ENCODE peak calls at places on chromosomes 4 and X, in eight cellular contexts. E is NAMALWA, K is kidney glomerular epithelial cell, M is cardiac fibroblast, I is HS-27A, Q is RCC 7860, D is psoas muscle, F is PC-3. W is an unnamed sample.

GRCh38 chrX:53223068-53223693 is 1.8 kb downstream of the KDM5C start:
- DNase-seq in E (no peak), K (no peak), M (peak), I (no peak), Q (no peak), D (no peak), F (peak), W (peak)

GRCh38 chr4:7044415-7044930 is 1.3 kb downstream of the TADA2B start:
- DNase-seq in E (no peak), K (no peak), M (no peak), I (no peak), Q (no peak), D (no peak), F (no peak), W (no peak)

GRCh38 chrX:12999422-12999821 is 24.5 kb downstream of the TMSB4X start:
- DNase-seq in E (peak), K (no peak), M (no peak), I (no peak), Q (no peak), D (no peak), F (no peak), W (no peak)

GRCh38 chr4:113960684-113961321 is 18.6 kb downstream of the ARSJ start:
- DNase-seq in E (no peak), K (no peak), M (no peak), I (no peak), Q (no peak), D (no peak), F (no peak), W (no peak)

GRCh38 chr4:41156574-41156973 is 57.8 kb downstream of the APBB2 start:
- DNase-seq in E (no peak), K (no peak), M (peak), I (no peak), Q (peak), D (no peak), F (peak), W (no peak)

GRCh38 chr4:85807247-85807915 is 332.4 kb downstream of the ARHGAP24 start:
- DNase-seq in E (no peak), K (peak), M (peak), I (peak), Q (peak), D (peak), F (peak), W (no peak)

GRCh38 chrX:152959626-152960025 is 34.3 kb downstream of the PNMA5 start:
- DNase-seq in E (no peak), K (no peak), M (no peak), I (no peak), Q (no peak), D (no peak), F (no peak), W (no peak)

GRCh38 chr4:53281438-53281837 is 84.4 kb downstream of the SCFD2 start:
- DNase-seq in E (no peak), K (no peak), M (peak), I (no peak), Q (no peak), D (no peak), F (no peak), W (no peak)

GRCh38 chrX:104195489-104196084 is 29.3 kb downstream of the FAM199X start:
- DNase-seq in E (peak), K (peak), M (peak), I (no peak), Q (peak), D (no peak), F (peak), W (peak)

GRCh38 chr4:153269223-153269990 is 65.2 kb downstream of the TRIM2 start:
- DNase-seq in E (no peak), K (no peak), M (no peak), I (no peak), Q (no peak), D (no peak), F (no peak), W (no peak)

GRCh38 chr4:186932631-186933150 is 209.0 kb upstream of the FAT1 start:
- DNase-seq in E (no peak), K (no peak), M (peak), I (no peak), Q (no peak), D (no peak), F (peak), W (peak)

GRCh38 chr4:57110635-57111546 is 706 bp upstream of the IGFBP7 start:
- DNase-seq in E (no peak), K (no peak), M (peak), I (peak), Q (peak), D (no peak), F (no peak), W (peak)

GRCh38 chr4:3418029-3418762 is 23.6 kb upstream of the HGFAC start:
- DNase-seq in E (peak), K (no peak), M (no peak), I (no peak), Q (no peak), D (no peak), F (peak), W (no peak)

W was measured in OCI-M1.